ENCODE peak calls at places on chromosome 13, in ten cellular contexts. One of them, this sample, is unnamed.

GRCh38 chr13:102779426-102780159 is 6.0 kb upstream of the TEX30 start:
- DNase-seq in heart left ventricle: no peak
- DNase-seq in RWPE1: no peak
- DNase-seq in AG10803: no peak
- DNase-seq in testis: no peak
- DNase-seq in ascending aorta: no peak
- DNase-seq in IMR-90: no peak
- DNase-seq in osteoblast: no peak
- DNase-seq in tibial artery: no peak
- DNase-seq in CD4-positive, alpha-beta T cell: no peak
- DNase-seq in this sample: no peak

GRCh38 chr13:44879452-44880058 is 109.7 kb downstream of the NUFIP1 start:
- DNase-seq in RWPE1: no peak
- DNase-seq in AG10803: peak; percentile 75
- DNase-seq in osteoblast: peak; percentile 79
- DNase-seq in ascending aorta: peak; percentile 51
- DNase-seq in testis: no peak
- DNase-seq in IMR-90: peak; percentile 64
- DNase-seq in tibial artery: no peak
- DNase-seq in CD4-positive, alpha-beta T cell: no peak
- DNase-seq in heart left ventricle: no peak
- DNase-seq in this sample: no peak

GRCh38 chr13:30466358-30466714 is 600 bp upstream of the HMGB1 start:
- DNase-seq in testis: no peak
- DNase-seq in osteoblast: no peak
- DNase-seq in AG10803: peak; percentile 4
- DNase-seq in ascending aorta: no peak
- DNase-seq in CD4-positive, alpha-beta T cell: no peak
- DNase-seq in tibial artery: no peak
- DNase-seq in IMR-90: peak; percentile 60
- DNase-seq in RWPE1: peak; percentile 16
- DNase-seq in heart left ventricle: no peak
- DNase-seq in this sample: no peak

GRCh38 chr13:55410398-55411330 is 1730.1 kb upstream of the PRR20A start:
- DNase-seq in ascending aorta: no peak
- DNase-seq in IMR-90: no peak
- DNase-seq in CD4-positive, alpha-beta T cell: no peak
- DNase-seq in RWPE1: no peak
- DNase-seq in tibial artery: peak; percentile 19
- DNase-seq in heart left ventricle: no peak
- DNase-seq in AG10803: no peak
- DNase-seq in osteoblast: no peak
- DNase-seq in testis: no peak
- DNase-seq in this sample: no peak

GRCh38 chr13:30796132-30796832 is 60.9 kb downstream of the ALOX5AP start:
- DNase-seq in CD4-positive, alpha-beta T cell: no peak
- DNase-seq in testis: peak; percentile 29
- DNase-seq in ascending aorta: no peak
- DNase-seq in osteoblast: peak; percentile 69
- DNase-seq in tibial artery: no peak
- DNase-seq in IMR-90: peak; percentile 62
- DNase-seq in AG10803: peak; percentile 80
- DNase-seq in heart left ventricle: no peak
- DNase-seq in RWPE1: peak; percentile 56
- DNase-seq in this sample: no peak

GRCh38 chr13:109095126-109095525 is 465.7 kb downstream of the MYO16 start:
- DNase-seq in IMR-90: no peak
- DNase-seq in heart left ventricle: no peak
- DNase-seq in ascending aorta: no peak
- DNase-seq in AG10803: no peak
- DNase-seq in RWPE1: no peak
- DNase-seq in tibial artery: no peak
- DNase-seq in testis: no peak
- DNase-seq in CD4-positive, alpha-beta T cell: no peak
- DNase-seq in osteoblast: no peak
- DNase-seq in this sample: no peak

GRCh38 chr13:25864116-25864515 is 187.7 kb downstream of the SHISA2 start:
- DNase-seq in osteoblast: no peak
- DNase-seq in ascending aorta: no peak
- DNase-seq in tibial artery: no peak
- DNase-seq in CD4-positive, alpha-beta T cell: no peak
- DNase-seq in AG10803: no peak
- DNase-seq in heart left ventricle: no peak
- DNase-seq in testis: no peak
- DNase-seq in IMR-90: no peak
- DNase-seq in RWPE1: no peak
- DNase-seq in this sample: no peak

GRCh38 chr13:76769238-76769859 is 116.9 kb downstream of the KCTD12 start:
- DNase-seq in tibial artery: no peak
- DNase-seq in testis: no peak
- DNase-seq in CD4-positive, alpha-beta T cell: no peak
- DNase-seq in osteoblast: no peak
- DNase-seq in RWPE1: no peak
- DNase-seq in ascending aorta: no peak
- DNase-seq in IMR-90: no peak
- DNase-seq in AG10803: peak; percentile 81
- DNase-seq in heart left ventricle: no peak
- DNase-seq in this sample: no peak

GRCh38 chr13:112066624-112067004 is 335 bp upstream of the SOX1 start:
- DNase-seq in osteoblast: peak; percentile 89
- DNase-seq in ascending aorta: no peak
- DNase-seq in CD4-positive, alpha-beta T cell: peak; percentile 30
- DNase-seq in RWPE1: no peak
- DNase-seq in AG10803: peak; percentile 2
- DNase-seq in testis: peak; percentile 84
- DNase-seq in tibial artery: no peak
- DNase-seq in IMR-90: no peak
- DNase-seq in heart left ventricle: peak; percentile 60
- DNase-seq in this sample: no peak

GRCh38 chr13:39263033-39263432 is 224.8 kb downstream of the NHLRC3 start:
- DNase-seq in RWPE1: peak; percentile 60
- DNase-seq in heart left ventricle: peak; percentile 42
- DNase-seq in testis: peak; percentile 63
- DNase-seq in AG10803: peak; percentile 17
- DNase-seq in osteoblast: peak; percentile 35
- DNase-seq in ascending aorta: peak; percentile 67
- DNase-seq in CD4-positive, alpha-beta T cell: no peak
- DNase-seq in tibial artery: no peak
- DNase-seq in IMR-90: peak; percentile 23
- DNase-seq in this sample: no peak

GRCh38 chr13:72567566-72567965 is 159.9 kb downstream of the MZT1 start:
- DNase-seq in osteoblast: no peak
- DNase-seq in tibial artery: no peak
- DNase-seq in IMR-90: no peak
- DNase-seq in RWPE1: no peak
- DNase-seq in CD4-positive, alpha-beta T cell: no peak
- DNase-seq in ascending aorta: no peak
- DNase-seq in AG10803: no peak
- DNase-seq in testis: no peak
- DNase-seq in heart left ventricle: no peak
- DNase-seq in this sample: no peak
- TF ChIP-seq CTCF in osteoblast: no peak
- TF ChIP-seq CTCF in tibial artery: no peak
- TF ChIP-seq CTCF in IMR-90: no peak
- TF ChIP-seq CTCF in RWPE1: no peak
- TF ChIP-seq CTCF in CD4-positive, alpha-beta T cell: no peak
- TF ChIP-seq CTCF in ascending aorta: no peak
- TF ChIP-seq CTCF in AG10803: no peak
- TF ChIP-seq CTCF in testis: no peak
- TF ChIP-seq CTCF in heart left ventricle: no peak
- TF ChIP-seq CTCF in this sample: no peak

GRCh38 chr13:104534847-104535246 is 1468.6 kb upstream of the SLC10A2 start:
- DNase-seq in heart left ventricle: no peak
- DNase-seq in osteoblast: no peak
- DNase-seq in tibial artery: no peak
- DNase-seq in AG10803: no peak
- DNase-seq in testis: peak; percentile 55
- DNase-seq in RWPE1: no peak
- DNase-seq in IMR-90: no peak
- DNase-seq in CD4-positive, alpha-beta T cell: no peak
- DNase-seq in ascending aorta: no peak
- DNase-seq in this sample: no peak
- TF ChIP-seq CTCF in heart left ventricle: no peak
- TF ChIP-seq CTCF in osteoblast: no peak
- TF ChIP-seq CTCF in tibial artery: no peak
- TF ChIP-seq CTCF in AG10803: no peak
- TF ChIP-seq CTCF in testis: peak; percentile 10
- TF ChIP-seq CTCF in RWPE1: no peak
- TF ChIP-seq CTCF in IMR-90: no peak
- TF ChIP-seq CTCF in CD4-positive, alpha-beta T cell: no peak
- TF ChIP-seq CTCF in ascending aorta: no peak
- TF ChIP-seq CTCF in this sample: no peak

GRCh38 chr13:50990540-50991506 is 81.2 kb downstream of the RNASEH2B start:
- DNase-seq in ascending aorta: peak; percentile 77
- DNase-seq in tibial artery: no peak
- DNase-seq in RWPE1: no peak
- DNase-seq in IMR-90: peak; percentile 69
- DNase-seq in CD4-positive, alpha-beta T cell: no peak
- DNase-seq in osteoblast: no peak
- DNase-seq in testis: peak; percentile 81
- DNase-seq in AG10803: peak; percentile 71
- DNase-seq in heart left ventricle: peak; percentile 45
- DNase-seq in this sample: no peak

GRCh38 chr13:50990050-50990449 is 80.5 kb downstream of the RNASEH2B start:
- DNase-seq in tibial artery: no peak
- DNase-seq in CD4-positive, alpha-beta T cell: no peak
- DNase-seq in heart left ventricle: no peak
- DNase-seq in osteoblast: no peak
- DNase-seq in RWPE1: no peak
- DNase-seq in AG10803: no peak
- DNase-seq in testis: no peak
- DNase-seq in IMR-90: no peak
- DNase-seq in ascending aorta: no peak
- DNase-seq in this sample: no peak

GRCh38 chr13:50993371-50993770 is 83.8 kb downstream of the RNASEH2B start:
- DNase-seq in IMR-90: no peak
- DNase-seq in RWPE1: no peak
- DNase-seq in ascending aorta: no peak
- DNase-seq in heart left ventricle: no peak
- DNase-seq in AG10803: no peak
- DNase-seq in CD4-positive, alpha-beta T cell: no peak
- DNase-seq in tibial artery: no peak
- DNase-seq in testis: no peak
- DNase-seq in osteoblast: no peak
- DNase-seq in this sample: no peak

GRCh38 chr13:50991624-50992610 is 82.3 kb downstream of the RNASEH2B start:
- DNase-seq in tibial artery: no peak
- DNase-seq in testis: no peak
- DNase-seq in AG10803: no peak
- DNase-seq in ascending aorta: no peak
- DNase-seq in RWPE1: no peak
- DNase-seq in osteoblast: no peak
- DNase-seq in CD4-positive, alpha-beta T cell: no peak
- DNase-seq in heart left ventricle: no peak
- DNase-seq in IMR-90: no peak
- DNase-seq in this sample: no peak

DNA sequence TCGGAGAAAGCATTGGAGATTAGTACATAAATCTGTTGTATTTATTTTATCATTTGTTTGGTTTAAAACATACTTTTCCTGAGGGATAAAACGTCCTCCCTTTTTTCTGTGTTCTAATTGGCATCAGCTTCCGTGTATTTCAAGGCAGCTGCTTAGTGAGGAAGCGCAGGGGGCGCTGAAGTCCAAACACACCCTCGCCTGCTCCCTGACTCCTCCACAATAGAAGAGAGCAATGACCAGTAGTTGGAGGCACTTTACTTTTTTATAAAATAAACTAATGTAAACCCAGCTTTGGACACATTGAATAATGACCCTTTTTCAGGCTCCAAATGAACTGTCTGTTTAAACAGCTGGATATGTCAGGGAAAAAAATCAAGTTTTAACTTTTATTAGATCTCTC is 79.9 kb downstream of the RNASEH2B start:
- DNase-seq in RWPE1: no peak
- DNase-seq in testis: peak; percentile 69
- DNase-seq in ascending aorta: no peak
- DNase-seq in tibial artery: no peak
- DNase-seq in CD4-positive, alpha-beta T cell: no peak
- DNase-seq in IMR-90: no peak
- DNase-seq in heart left ventricle: no peak
- DNase-seq in AG10803: no peak
- DNase-seq in osteoblast: no peak
- DNase-seq in this sample: no peak
- TF ChIP-seq CTCF in RWPE1: no peak
- TF ChIP-seq CTCF in testis: no peak
- TF ChIP-seq CTCF in ascending aorta: no peak
- TF ChIP-seq CTCF in tibial artery: no peak
- TF ChIP-seq CTCF in CD4-positive, alpha-beta T cell: no peak
- TF ChIP-seq CTCF in IMR-90: peak; percentile 5
- TF ChIP-seq CTCF in heart left ventricle: peak; percentile 18
- TF ChIP-seq CTCF in AG10803: no peak
- TF ChIP-seq CTCF in osteoblast: peak; percentile 15
- TF ChIP-seq CTCF in this sample: no peak

GRCh38 chr13:107305178-107305577 is 737.2 kb upstream of the ARGLU1 start:
- DNase-seq in IMR-90: no peak
- DNase-seq in ascending aorta: no peak
- DNase-seq in heart left ventricle: no peak
- DNase-seq in AG10803: no peak
- DNase-seq in testis: no peak
- DNase-seq in RWPE1: no peak
- DNase-seq in CD4-positive, alpha-beta T cell: no peak
- DNase-seq in osteoblast: no peak
- DNase-seq in tibial artery: no peak
- DNase-seq in this sample: no peak

GRCh38 chr13:107296804-107297203 is 728.9 kb upstream of the ARGLU1 start:
- DNase-seq in testis: no peak
- DNase-seq in heart left ventricle: no peak
- DNase-seq in CD4-positive, alpha-beta T cell: no peak
- DNase-seq in AG10803: no peak
- DNase-seq in osteoblast: no peak
- DNase-seq in IMR-90: peak; percentile 71
- DNase-seq in RWPE1: peak; percentile 46
- DNase-seq in ascending aorta: no peak
- DNase-seq in tibial artery: no peak
- DNase-seq in this sample: no peak

GRCh38 chr13:107299717-107300116 is 731.8 kb upstream of the ARGLU1 start:
- DNase-seq in heart left ventricle: no peak
- DNase-seq in CD4-positive, alpha-beta T cell: no peak
- DNase-seq in IMR-90: no peak
- DNase-seq in tibial artery: no peak
- DNase-seq in AG10803: no peak
- DNase-seq in RWPE1: no peak
- DNase-seq in ascending aorta: no peak
- DNase-seq in testis: no peak
- DNase-seq in osteoblast: no peak
- DNase-seq in this sample: no peak

DNA sequence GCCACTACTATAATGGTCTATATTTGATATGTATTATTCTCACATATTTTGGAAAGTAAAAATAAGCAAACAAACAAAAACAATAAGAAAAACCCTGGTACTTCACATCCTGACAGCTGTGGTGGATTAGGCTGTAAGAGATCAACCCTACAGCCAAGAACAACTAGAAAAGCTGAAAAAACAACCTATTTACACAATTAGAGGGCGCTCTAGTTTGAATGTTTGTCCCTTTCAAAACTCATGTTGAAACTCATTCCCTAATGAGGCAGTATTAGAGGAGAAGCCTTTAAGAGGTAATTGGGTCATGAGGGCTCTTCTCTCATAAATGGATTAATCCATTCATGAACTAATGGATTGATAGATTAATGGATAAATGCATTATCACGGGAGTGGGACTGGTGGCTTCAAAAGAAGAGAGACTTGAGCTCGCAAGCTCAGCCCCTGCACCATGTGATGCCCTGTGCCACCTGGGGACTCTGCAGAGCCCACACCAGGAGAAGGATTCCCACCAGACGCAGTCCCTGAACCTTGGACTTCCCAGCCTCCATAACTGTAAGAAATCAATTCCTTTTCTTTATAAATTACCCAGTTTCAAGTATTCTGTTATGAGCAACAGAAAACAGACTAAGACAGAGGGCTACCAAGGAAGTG is 733.9 kb upstream of the ARGLU1 start:
- DNase-seq in RWPE1: no peak
- DNase-seq in heart left ventricle: no peak
- DNase-seq in CD4-positive, alpha-beta T cell: no peak
- DNase-seq in ascending aorta: no peak
- DNase-seq in IMR-90: no peak
- DNase-seq in testis: no peak
- DNase-seq in osteoblast: no peak
- DNase-seq in tibial artery: no peak
- DNase-seq in AG10803: no peak
- DNase-seq in this sample: no peak
- TF ChIP-seq CTCF in RWPE1: no peak
- TF ChIP-seq CTCF in heart left ventricle: no peak
- TF ChIP-seq CTCF in CD4-positive, alpha-beta T cell: no peak
- TF ChIP-seq CTCF in ascending aorta: no peak
- TF ChIP-seq CTCF in IMR-90: no peak
- TF ChIP-seq CTCF in testis: no peak
- TF ChIP-seq CTCF in osteoblast: no peak
- TF ChIP-seq CTCF in tibial artery: no peak
- TF ChIP-seq CTCF in AG10803: no peak
- TF ChIP-seq CTCF in this sample: no peak